ENCODE peak calls at places on chromosome 16, in nine cellular contexts. J is Panc1; E is stimulated activated effector memory CD8-positive, alpha-beta T cell treated with anti-CD3 and anti-CD28 coated beads, Interleukin-12 subunit alpha, Interleukin-12 subunit beta, amount 100 ng/mL, for 72 hours; T is Peyer's patch; C is NK-92 treated with Interleukin-12 subunit alpha and Interleukin-12 subunit beta, amount 100 ng/mL, for 24 hours; S is activated CD8-positive, alpha-beta memory T cell treated with anti-CD3 and anti-CD28 coated beads for 4 hours; N is activated gamma-delta T cell treated with anti-CD3 and anti-CD28 coated beads, Interleukin-2, amount 50 U/mL, for 16 hours; P is hypothalamus; O is iPS-NIHi11. K is an unnamed sample.

GRCh38 chr16:84391151-84391873 is 23.0 kb downstream of the ATP2C2 start:
- DNase-seq in J (no peak), E (no peak), T (no peak), C (no peak), S (no peak), N (no peak), P (no peak), O (no peak), K (no peak)

GRCh38 chr16:86452451-86452850 is 57.9 kb upstream of the FOXF1 start:
- DNase-seq in J (no peak), E (no peak), T (no peak), C (no peak), S (no peak), N (no peak), P (no peak), O (no peak), K (no peak)

GRCh38 chr16:56343661-56344517 is 81.5 kb downstream of the AMFR start:
- DNase-seq in J (no peak), E (no peak), T (no peak), C (no peak), S (no peak), N (no peak), P (no peak), O (no peak), K (no peak)

GRCh38 chr16:1299012-1299867 is 10.2 kb upstream of the UBE2I start:
- DNase-seq in J (no peak), E (no peak), T (no peak), C (no peak), S (no peak), N (no peak), P (no peak), O (no peak), K (no peak)

GRCh38 chr16:77784441-77785356 is 3.7 kb upstream of the VAT1L start:
- DNase-seq in J (no peak), E (no peak), T (no peak), C (no peak), S (no peak), N (no peak), P (no peak), O (no peak), K (no peak)

GRCh38 chr16:73214825-73215481 is 167.0 kb upstream of the ZFHX3 start:
- DNase-seq in J (no peak), E (no peak), T (no peak), C (no peak), S (no peak), N (no peak), P (no peak), O (no peak), K (no peak)

GRCh38 chr16:85908889-85909584 is 10.1 kb downstream of the IRF8 start:
- DNase-seq in J (no peak), E (no peak), T (peak; percentile 51), C (no peak), S (no peak), N (no peak), P (no peak), O (no peak), K (no peak)

GRCh38 chr16:71383054-71383773 is 24.7 kb downstream of the CALB2 start:
- DNase-seq in J (no peak), E (no peak), T (no peak), C (peak; percentile 63), S (no peak), N (no peak), P (no peak), O (peak; percentile 34), K (no peak)

GRCh38 chr16:30875881-30876791 is 17.7 kb downstream of the BCL7C start:
- DNase-seq in J (no peak), E (peak; percentile 67), T (peak; percentile 48), C (no peak), S (no peak), N (no peak), P (no peak), O (no peak), K (peak; percentile 40)

GRCh38 chr16:27737513-27737912 is 187.6 kb downstream of the KATNIP start:
- DNase-seq in J (no peak), E (no peak), T (no peak), C (no peak), S (no peak), N (no peak), P (no peak), O (no peak), K (no peak)

GRCh38 chr16:81567987-81568748 is 123.6 kb downstream of the CMIP start:
- DNase-seq in J (no peak), E (peak; percentile 59), T (peak; percentile 77), C (no peak), S (no peak), N (no peak), P (peak; percentile 47), O (no peak), K (no peak)

GRCh38 chr16:80418772-80419355 is 121.9 kb upstream of the DYNLRB2 start:
- DNase-seq in J (no peak), E (no peak), T (no peak), C (no peak), S (no peak), N (no peak), P (no peak), O (no peak), K (no peak)

GRCh38 chr16:3195975-3196374 is 8.0 kb downstream of the OR1F1 start:
- DNase-seq in J (peak; percentile 48), E (no peak), T (no peak), C (no peak), S (no peak), N (no peak), P (no peak), O (no peak), K (no peak)

GRCh38 chr16:59510008-59510424 is 775.9 kb upstream of the GOT2 start:
- DNase-seq in J (no peak), E (no peak), T (no peak), C (no peak), S (no peak), N (no peak), P (peak; percentile 44), O (no peak), K (peak; percentile 61)